ENCODE peak calls at places on chromosome 2, in eight cellular contexts. G, D, P, U, W, V, E and Z are unnamed samples.

GRCh38 chr2:168277276-168277675 is 29.9 kb upstream of the STK39 start:
- DNase-seq in G (no peak), D (no peak), P (no peak), U (no peak), W (no peak), V (no peak), E (no peak), Z (no peak)

GRCh38 chr2:232142049-232142448 is 180.5 kb downstream of the DIS3L2 start:
- DNase-seq in G (peak; percentile 41), D (no peak), P (no peak), U (peak; percentile 39), W (no peak), V (peak; percentile 60), E (peak; percentile 65), Z (peak; percentile 37)

GRCh38 chr2:199144546-199144945 is 313.2 kb downstream of the SATB2 start:
- DNase-seq in G (no peak), D (no peak), P (no peak), U (no peak), W (no peak), V (no peak), E (no peak), Z (no peak)

GRCh38 chr2:18151237-18151636 is 272.8 kb downstream of the KCNS3 start:
- DNase-seq in G (no peak), D (no peak), P (no peak), U (no peak), W (no peak), V (no peak), E (no peak), Z (no peak)

GRCh38 chr2:24840164-24840869 is 47.1 kb downstream of the CENPO start:
- DNase-seq in G (no peak), D (no peak), P (no peak), U (no peak), W (no peak), V (no peak), E (no peak), Z (no peak)

GRCh38 chr2:216116418-216116817 is 7.3 kb downstream of the XRCC5 start:
- DNase-seq in G (no peak), D (no peak), P (no peak), U (no peak), W (no peak), V (no peak), E (no peak), Z (no peak)

GRCh38 chr2:69594341-69594740 is 49.2 kb downstream of the AAK1 start:
- DNase-seq in G (no peak), D (no peak), P (no peak), U (no peak), W (no peak), V (no peak), E (no peak), Z (peak; percentile 35)

GRCh38 chr2:238570391-238570790 is 143.7 kb downstream of the ASB1 start:
- DNase-seq in G (no peak), D (no peak), P (no peak), U (no peak), W (no peak), V (no peak), E (no peak), Z (no peak)

GRCh38 chr2:230130668-230131364 is 62.1 kb upstream of the SLC16A14 start:
- DNase-seq in G (peak; percentile 25), D (peak; percentile 38), P (peak; percentile 55), U (peak; percentile 72), W (no peak), V (no peak), E (no peak), Z (peak; percentile 15)

GRCh38 chr2:54619660-54620231 is 103.7 kb upstream of the EML6 start:
- DNase-seq in G (no peak), D (no peak), P (no peak), U (no peak), W (peak; percentile 63), V (no peak), E (no peak), Z (no peak)

GRCh38 chr2:98348066-98348561 is 1.9 kb downstream of the CNGA3 start:
- DNase-seq in G (no peak), D (no peak), P (no peak), U (no peak), W (no peak), V (no peak), E (no peak), Z (peak; percentile 18)

GRCh38 chr2:120738786-120739771 is 3.4 kb downstream of the GLI2 start:
- DNase-seq in G (no peak), D (peak; percentile 77), P (no peak), U (no peak), W (peak; percentile 57), V (no peak), E (peak; percentile 18), Z (no peak)

GRCh38 chr2:214325404-214325803 is 85.5 kb upstream of the VWC2L start:
- DNase-seq in G (no peak), D (no peak), P (no peak), U (no peak), W (no peak), V (no peak), E (no peak), Z (no peak)

GRCh38 chr2:41906325-41906700 is 141.5 kb upstream of the PKDCC start:
- DNase-seq in G (peak; percentile 40), D (no peak), P (no peak), U (no peak), W (no peak), V (no peak), E (no peak), Z (no peak)

GRCh38 chr2:128378231-128379020 is 59.8 kb upstream of the HS6ST1 start:
- DNase-seq in G (no peak), D (no peak), P (peak; percentile 16), U (no peak), W (peak; percentile 23), V (no peak), E (no peak), Z (no peak)

GRCh38 chr2:42359894-42360483 is 1.0 kb downstream of the COX7A2L start:
- DNase-seq in G (peak; percentile 46), D (no peak), P (no peak), U (no peak), W (no peak), V (peak; percentile 46), E (no peak), Z (peak; percentile 81)

GRCh38 chr2:1730047-1730937 is 14.0 kb downstream of the PXDN start:
- DNase-seq in G (peak; percentile 59), D (peak; percentile 38), P (peak; percentile 19), U (peak; percentile 27), W (peak; percentile 25), V (no peak), E (no peak), Z (peak; percentile 88)

GRCh38 chr2:169945515-169945914 is 118.3 kb downstream of the UBR3 start:
- DNase-seq in G (no peak), D (no peak), P (no peak), U (no peak), W (no peak), V (no peak), E (no peak), Z (no peak)

GRCh38 chr2:68225119-68225632 is 27.2 kb downstream of the PPP3R1 start:
- DNase-seq in G (peak; percentile 48), D (peak; percentile 28), P (peak; percentile 32), U (no peak), W (peak; percentile 31), V (peak; percentile 53), E (peak; percentile 41), Z (peak; percentile 32)

GRCh38 chr2:189222440-189222839 is 42.9 kb upstream of the COL5A2 start:
- DNase-seq in G (peak; percentile 51), D (peak; percentile 47), P (peak; percentile 38), U (peak; percentile 47), W (peak; percentile 84), V (no peak), E (peak; percentile 70), Z (peak; percentile 41)

GRCh38 chr2:47504174-47504810 is 101.3 kb downstream of the MSH2 start:
- DNase-seq in G (no peak), D (no peak), P (no peak), U (no peak), W (no peak), V (peak; percentile 68), E (no peak), Z (no peak)

GRCh38 chr2:47506024-47506423 is 103.1 kb downstream of the MSH2 start:
- DNase-seq in G (no peak), D (no peak), P (no peak), U (no peak), W (no peak), V (no peak), E (no peak), Z (no peak)

GRCh38 chr2:47506436-47506835 is 103.5 kb downstream of the MSH2 start:
- DNase-seq in G (no peak), D (no peak), P (no peak), U (no peak), W (no peak), V (no peak), E (no peak), Z (no peak)

GRCh38 chr2:47501374-47502200 is 98.6 kb downstream of the MSH2 start:
- DNase-seq in G (no peak), D (no peak), P (no peak), U (no peak), W (no peak), V (no peak), E (no peak), Z (peak; percentile 70)

GRCh38 chr2:47503481-47504070 is 100.6 kb downstream of the MSH2 start:
- DNase-seq in G (no peak), D (no peak), P (no peak), U (no peak), W (no peak), V (peak; percentile 81), E (no peak), Z (no peak)
- H3K9me3 ChIP-seq in G (no peaks in the 10 kb centered on the region), D (no peaks in the 10 kb centered on the region), P (peaks cover 10% of the 10 kb centered on the region), U (peaks cover 2% of the 10 kb centered on the region), W (peaks cover 5% of the 10 kb centered on the region), V (peaks cover 56% of the 10 kb centered on the region), E (no peaks in the 10 kb centered on the region), Z (no peaks in the 10 kb centered on the region)

GRCh38 chr2:113285816-113286215 is 7.1 kb upstream of the PAX8 start:
- DNase-seq in G (no peak), D (no peak), P (no peak), U (no peak), W (no peak), V (no peak), E (no peak), Z (no peak)

DNA sequence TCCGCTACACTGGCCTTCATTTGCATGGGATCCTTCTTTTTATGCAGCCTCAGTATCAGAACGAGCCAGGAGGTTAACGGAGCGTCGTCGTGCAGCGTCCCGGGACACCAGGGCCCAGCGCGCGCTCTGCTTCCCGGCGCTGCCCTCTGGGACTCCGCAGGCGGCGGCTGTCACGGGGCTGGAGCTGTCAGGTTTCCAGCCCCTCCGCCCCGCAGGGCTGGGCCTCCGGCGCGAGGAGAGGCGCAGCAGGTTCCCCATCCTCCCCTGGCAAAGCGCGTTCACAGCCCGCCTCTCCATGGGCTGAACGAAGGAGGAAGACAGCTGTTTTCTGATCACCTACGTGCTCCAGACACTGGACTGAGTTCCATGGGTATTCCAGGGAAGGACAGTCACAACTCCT is 12.5 kb upstream of the PAX8 start:
- DNase-seq in G (peak; percentile 51), D (peak; percentile 30), P (no peak), U (no peak), W (peak; percentile 60), V (no peak), E (peak; percentile 61), Z (no peak)
- H3K27ac ChIP-seq in G (no peak overlapping the region), D (no peak overlapping the region), P (no peak overlapping the region), U (no peak overlapping the region), W (peak overlapping the region; percentile 42), V (no peak overlapping the region), E (no peak overlapping the region), Z (no peak overlapping the region)

GRCh38 chr2:80896576-80896975 is 592.0 kb upstream of the LRRTM1 start:
- DNase-seq in G (no peak), D (no peak), P (no peak), U (no peak), W (no peak), V (peak; percentile 24), E (peak; percentile 5), Z (no peak)
- H3K9me3 ChIP-seq in G (no peaks in the 10 kb centered on the region), D (no peaks in the 10 kb centered on the region), P (no peaks in the 10 kb centered on the region), U (no peaks in the 10 kb centered on the region), W (no peaks in the 10 kb centered on the region), V (no peaks in the 10 kb centered on the region), E (no peaks in the 10 kb centered on the region), Z (no peaks in the 10 kb centered on the region)

GRCh38 chr2:9800975-9801723 is 42.1 kb upstream of the TAF1B start:
- DNase-seq in G (no peak), D (no peak), P (no peak), U (peak; percentile 54), W (no peak), V (no peak), E (no peak), Z (peak; percentile 89)
- H3K27ac ChIP-seq in G (peak overlapping the region; percentile 51), D (no peak overlapping the region), P (no peak overlapping the region), U (peak overlapping the region; percentile 6), W (peak overlapping the region; percentile 77), V (no peak overlapping the region), E (no peak overlapping the region), Z (peak overlapping the region; percentile 96)